ENCODE peak calls at places on chromosomes 3 and 15, in eight cellular contexts. K, W, P, Y, N, R, E and X are unnamed samples.

GRCh38 chr15:68055224-68055705 is 1.1 kb downstream of the PIAS1 start:
- DNase-seq in K (no peak), W (peak), P (no peak), Y (peak), N (peak), R (no peak), E (no peak), X (no peak)

GRCh38 chr3:48273594-48274211 is 32.8 kb downstream of the ZNF589 start:
- DNase-seq in K (peak), W (peak), P (peak), Y (peak), N (peak), R (no peak), E (peak), X (no peak)

GRCh38 chr3:163809540-163809993 is 1268.7 kb downstream of the SI start:
- DNase-seq in K (no peak), W (no peak), P (no peak), Y (no peak), N (no peak), R (no peak), E (no peak), X (no peak)

GRCh38 chr3:33831053-33831452 is 32.6 kb downstream of the PDCD6IP start:
- DNase-seq in K (no peak), W (no peak), P (no peak), Y (no peak), N (no peak), R (no peak), E (no peak), X (no peak)

GRCh38 chr3:43001094-43001553 is 22.0 kb downstream of the GASK1A start:
- DNase-seq in K (no peak), W (no peak), P (peak), Y (peak), N (no peak), R (no peak), E (peak), X (peak)

GRCh38 chr3:148240351-148240750 is 457.4 kb upstream of the AGTR1 start:
- DNase-seq in K (no peak), W (no peak), P (no peak), Y (no peak), N (no peak), R (no peak), E (no peak), X (no peak)

GRCh38 chr3:149384911-149385321 is 7.5 kb upstream of the TM4SF1 start:
- DNase-seq in K (no peak), W (no peak), P (no peak), Y (no peak), N (no peak), R (no peak), E (no peak), X (no peak)

GRCh38 chr3:82940124-82940523 is 1178.7 kb upstream of the GBE1 start:
- DNase-seq in K (peak), W (no peak), P (no peak), Y (no peak), N (no peak), R (peak), E (peak), X (no peak)

GRCh38 chr3:160400048-160400630 is 689 bp downstream of the SMC4 start:
- DNase-seq in K (no peak), W (peak), P (peak), Y (peak), N (peak), R (peak), E (peak), X (no peak)

GRCh38 chr3:129555616-129556357 is 12.8 kb downstream of the H1-8 start:
- DNase-seq in K (no peak), W (no peak), P (no peak), Y (no peak), N (no peak), R (no peak), E (no peak), X (no peak)

GRCh38 chr15:70826634-70827033 is 27.3 kb downstream of the LARP6 start:
- DNase-seq in K (no peak), W (no peak), P (no peak), Y (no peak), N (peak), R (no peak), E (peak), X (peak)

GRCh38 chr3:132535575-132536441 is 61.3 kb upstream of the ACKR4 start:
- DNase-seq in K (peak), W (peak), P (peak), Y (peak), N (peak), R (no peak), E (peak), X (no peak)

GRCh38 chr15:77714555-77714954 is 81.8 kb upstream of the LINGO1 start:
- DNase-seq in K (no peak), W (no peak), P (no peak), Y (no peak), N (no peak), R (no peak), E (no peak), X (no peak)

DNA sequence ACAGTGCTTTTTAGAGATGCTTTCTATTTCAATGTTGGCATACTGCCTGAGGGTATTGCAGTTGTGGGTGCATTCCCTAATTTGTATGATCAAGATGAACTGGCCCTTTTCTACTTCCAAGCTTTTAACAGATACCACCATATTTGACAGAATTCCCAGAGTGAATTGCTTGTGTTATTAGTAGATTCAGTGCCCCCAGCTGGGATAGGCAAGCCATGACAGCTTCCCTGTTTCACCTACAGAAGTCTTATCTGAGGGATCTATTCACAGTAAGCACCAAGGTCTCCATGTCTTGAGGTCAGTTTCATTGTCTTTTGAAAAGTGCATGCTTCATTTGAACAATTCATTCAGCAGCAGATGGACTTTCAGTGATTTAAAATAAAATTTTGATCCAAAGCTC is 68.8 kb upstream of the GOLGA6B start:
- DNase-seq in K (no peak), W (no peak), P (no peak), Y (no peak), N (peak), R (no peak), E (no peak), X (no peak)
- TF ChIP-seq CTCF in K (peak), W (peak), P (no peak), Y (no peak), N (no peak), R (no peak), E (no peak), X (no peak)

DNA sequence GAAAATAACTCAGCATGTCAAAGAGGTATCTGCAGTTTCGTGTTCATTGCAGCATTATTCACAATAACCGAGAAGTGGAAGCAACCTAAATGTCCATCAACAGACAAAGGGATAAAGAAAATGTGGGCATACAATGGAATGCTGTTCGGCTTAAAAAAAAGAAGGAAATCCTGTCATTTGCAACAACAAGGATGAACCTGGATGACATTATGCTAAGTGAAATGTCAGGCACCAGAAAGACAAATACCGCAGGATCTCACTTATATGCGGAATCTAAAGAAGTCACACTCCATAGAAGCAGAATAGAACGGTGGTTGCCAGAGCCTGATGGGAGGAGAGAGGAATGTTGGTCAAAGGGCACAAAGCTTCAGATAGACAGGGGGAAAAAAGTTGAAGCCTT is 11.6 kb upstream of the CMTM7 start:
- DNase-seq in K (no peak), W (no peak), P (no peak), Y (no peak), N (no peak), R (no peak), E (no peak), X (no peak)
- TF ChIP-seq POLR2AphosphoS5 in K (no peak), W (peak), P (no peak), Y (no peak), N (no peak), R (no peak), E (no peak), X (no peak)

GRCh38 chr3:50623840-50624474 is 7.0 kb downstream of the MAPKAPK3 start:
- DNase-seq in K (no peak), W (no peak), P (no peak), Y (no peak), N (peak), R (no peak), E (no peak), X (no peak)
- TF ChIP-seq POLR2A in K (no peak), W (no peak), P (no peak), Y (no peak), N (no peak), R (no peak), E (no peak), X (no peak)

GRCh38 chr3:153680526-153680925 is 440.7 kb upstream of the ARHGEF26 start:
- DNase-seq in K (no peak), W (no peak), P (no peak), Y (no peak), N (no peak), R (no peak), E (no peak), X (no peak)

GRCh38 chr3:153681057-153681456 is 440.1 kb upstream of the ARHGEF26 start:
- DNase-seq in K (no peak), W (no peak), P (no peak), Y (no peak), N (no peak), R (no peak), E (no peak), X (no peak)

GRCh38 chr3:153673853-153674252 is 447.3 kb upstream of the ARHGEF26 start:
- DNase-seq in K (no peak), W (no peak), P (no peak), Y (no peak), N (no peak), R (no peak), E (no peak), X (no peak)

DNA sequence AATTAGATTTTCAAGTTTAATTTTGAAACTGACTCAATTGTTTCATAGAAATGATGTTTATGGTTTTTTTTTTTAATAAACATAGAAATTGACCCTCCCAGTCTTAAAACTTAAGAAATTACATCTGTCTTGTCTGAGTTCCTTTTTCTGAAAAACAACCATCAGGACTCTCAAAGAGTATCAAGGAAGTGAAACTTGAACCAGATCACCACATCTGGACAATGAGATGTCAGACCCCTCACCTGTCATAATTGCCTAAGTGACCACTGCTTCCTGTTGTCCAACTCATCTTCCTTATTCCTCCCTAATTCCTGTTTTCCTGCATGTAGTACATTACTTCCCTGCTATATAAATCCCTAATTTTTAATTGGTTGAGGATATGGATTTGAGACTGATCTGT is 441.5 kb upstream of the ARHGEF26 start:
- DNase-seq in K (no peak), W (no peak), P (no peak), Y (no peak), N (no peak), R (no peak), E (no peak), X (no peak)
- TF ChIP-seq CTCF in K (no peak), W (no peak), P (no peak), Y (no peak), N (no peak), R (no peak), E (no peak), X (no peak)

DNA sequence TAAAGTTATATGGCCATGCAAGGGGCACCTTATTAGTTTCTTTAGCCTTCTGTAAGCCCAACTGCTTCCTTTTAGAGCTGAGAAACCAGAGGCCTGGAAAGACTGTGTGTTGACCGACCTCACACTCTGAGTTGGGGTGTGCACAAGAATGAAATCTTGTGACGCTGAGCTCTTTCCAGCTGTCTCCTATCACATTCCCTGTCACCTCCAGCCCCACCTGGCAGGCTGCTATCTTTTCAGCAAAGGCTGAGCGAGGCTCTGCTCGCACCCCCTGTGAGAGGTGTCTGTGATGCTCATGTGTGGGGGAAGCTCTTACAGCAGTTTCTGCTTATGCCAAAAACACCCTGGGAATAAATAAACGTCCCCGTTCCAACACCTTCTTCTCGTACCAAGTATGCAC is 27.0 kb upstream of the LPP start:
- DNase-seq in K (no peak), W (no peak), P (no peak), Y (no peak), N (no peak), R (no peak), E (no peak), X (no peak)
- TF ChIP-seq POLR2AphosphoS5 in K (no peak), W (no peak), P (no peak), Y (no peak), N (no peak), R (no peak), E (no peak), X (no peak)

GRCh38 chr3:73719877-73720276 is 95.1 kb upstream of the PDZRN3 start:
- DNase-seq in K (no peak), W (no peak), P (no peak), Y (peak), N (no peak), R (no peak), E (peak), X (no peak)
- TF ChIP-seq POLR2A in K (no peak), W (no peak), P (no peak), Y (no peak), N (no peak), R (no peak), E (no peak), X (no peak)

DNA sequence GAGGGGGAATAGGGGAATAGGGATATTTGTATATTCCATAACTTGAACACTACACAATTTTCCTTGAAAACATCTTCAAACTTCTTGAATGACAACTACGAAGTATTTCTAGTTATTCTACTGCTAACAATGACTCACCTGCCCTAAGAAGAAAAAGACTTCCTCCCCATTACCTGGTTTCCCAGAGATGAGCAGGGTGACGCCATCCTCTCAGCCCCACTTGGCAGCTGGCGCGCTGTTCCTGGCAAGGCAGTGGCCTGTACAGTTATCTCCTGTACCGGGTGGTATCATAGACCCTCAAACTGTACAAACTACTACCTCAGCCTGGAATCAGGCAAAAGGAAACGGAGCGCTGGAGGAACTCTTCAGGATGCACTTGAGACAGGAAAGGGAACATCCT is 10.4 kb downstream of the WDR82 start:
- DNase-seq in K (no peak), W (no peak), P (no peak), Y (no peak), N (no peak), R (no peak), E (no peak), X (no peak)
- TF ChIP-seq CTCF in K (no peak), W (no peak), P (no peak), Y (no peak), N (no peak), R (no peak), E (no peak), X (no peak)

GRCh38 chr3:134527538-134528186 is 41.8 kb downstream of the CEP63 start:
- DNase-seq in K (no peak), W (no peak), P (no peak), Y (no peak), N (no peak), R (no peak), E (no peak), X (no peak)
- TF ChIP-seq POLR2AphosphoS5 in K (no peak), W (no peak), P (no peak), Y (no peak), N (no peak), R (no peak), E (no peak), X (no peak)